ENCODE peak calls at places on chromosomes 5 and 9, in six cellular contexts. T, Z, D, O, V and Y are unnamed samples.
A peak's percentile ranks its signal among the peaks of the same experiment; 100 is the strongest.

GRCh38 chr9:21316860-21317259 is 11.7 kb upstream of the IFNA5 start:
- DNase-seq in T (no peak), Z (no peak), D (peak; percentile 4), O (no peak), V (no peak), Y (no peak)

GRCh38 chr5:150612905-150613670 is 27.4 kb upstream of the SYNPO start:
- DNase-seq in T (no peak), Z (no peak), D (no peak), O (no peak), V (no peak), Y (no peak)

GRCh38 chr5:72427488-72428437 is 79.4 kb downstream of the ZNF366 start:
- DNase-seq in T (no peak), Z (no peak), D (no peak), O (no peak), V (no peak), Y (no peak)

GRCh38 chr5:173680660-173681242 is 64.3 kb upstream of the BOD1 start:
- DNase-seq in T (no peak), Z (peak; percentile 69), D (no peak), O (no peak), V (no peak), Y (no peak)

GRCh38 chr5:65674749-65675148 is 47.2 kb downstream of the SGTB start:
- DNase-seq in T (no peak), Z (no peak), D (no peak), O (no peak), V (no peak), Y (no peak)

GRCh38 chr9:35341585-35341984 is 148.3 kb upstream of the RUSC2 start:
- DNase-seq in T (no peak), Z (no peak), D (no peak), O (no peak), V (no peak), Y (no peak)

GRCh38 chr9:130327781-130328348 is 62.3 kb downstream of the HMCN2 start:
- DNase-seq in T (no peak), Z (no peak), D (no peak), O (no peak), V (no peak), Y (no peak)

GRCh38 chr5:74327339-74327685 is 313.2 kb downstream of the ENC1 start:
- DNase-seq in T (no peak), Z (no peak), D (no peak), O (no peak), V (no peak), Y (no peak)

GRCh38 chr9:71446499-71447411 is 321.6 kb downstream of the CEMIP2 start:
- DNase-seq in T (peak; percentile 75), Z (no peak), D (peak; percentile 47), O (peak; percentile 15), V (peak; percentile 23), Y (peak; percentile 37)

GRCh38 chr9:109258619-109259321 is 62.1 kb downstream of the EPB41L4B start:
- DNase-seq in T (no peak), Z (no peak), D (no peak), O (no peak), V (no peak), Y (no peak)

GRCh38 chr5:99320461-99320860 is 391.7 kb upstream of the CHD1 start:
- DNase-seq in T (no peak), Z (no peak), D (no peak), O (no peak), V (no peak), Y (no peak)

GRCh38 chr9:18437315-18438200 is 36.4 kb upstream of the ADAMTSL1 start:
- DNase-seq in T (no peak), Z (no peak), D (peak; percentile 9), O (no peak), V (no peak), Y (no peak)

GRCh38 chr9:92501671-92502393 is 19.5 kb upstream of the ASPN start:
- DNase-seq in T (no peak), Z (no peak), D (peak; percentile 46), O (peak; percentile 49), V (no peak), Y (no peak)

GRCh38 chr9:21381752-21382339 is 3.4 kb downstream of the IFNA2 start:
- DNase-seq in T (no peak), Z (peak; percentile 94), D (peak; percentile 36), O (no peak), V (peak; percentile 18), Y (peak; percentile 28)

GRCh38 chr5:151686673-151687378 is at the start of gene SPARC:
- DNase-seq in T (peak; percentile 56), Z (no peak), D (no peak), O (no peak), V (no peak), Y (no peak)

GRCh38 chr5:132070460-132071337 is 2.9 kb upstream of the CSF2 start:
- DNase-seq in T (no peak), Z (no peak), D (no peak), O (peak; percentile 68), V (no peak), Y (no peak)

GRCh38 chr5:144336191-144336590 is 165.5 kb downstream of the KCTD16 start:
- DNase-seq in T (no peak), Z (no peak), D (no peak), O (no peak), V (no peak), Y (no peak)
- TF ChIP-seq TAF1 in T (no peak), Z (no peak), D (no peak), O (no peak), V (no peak), Y (no peak)

DNA sequence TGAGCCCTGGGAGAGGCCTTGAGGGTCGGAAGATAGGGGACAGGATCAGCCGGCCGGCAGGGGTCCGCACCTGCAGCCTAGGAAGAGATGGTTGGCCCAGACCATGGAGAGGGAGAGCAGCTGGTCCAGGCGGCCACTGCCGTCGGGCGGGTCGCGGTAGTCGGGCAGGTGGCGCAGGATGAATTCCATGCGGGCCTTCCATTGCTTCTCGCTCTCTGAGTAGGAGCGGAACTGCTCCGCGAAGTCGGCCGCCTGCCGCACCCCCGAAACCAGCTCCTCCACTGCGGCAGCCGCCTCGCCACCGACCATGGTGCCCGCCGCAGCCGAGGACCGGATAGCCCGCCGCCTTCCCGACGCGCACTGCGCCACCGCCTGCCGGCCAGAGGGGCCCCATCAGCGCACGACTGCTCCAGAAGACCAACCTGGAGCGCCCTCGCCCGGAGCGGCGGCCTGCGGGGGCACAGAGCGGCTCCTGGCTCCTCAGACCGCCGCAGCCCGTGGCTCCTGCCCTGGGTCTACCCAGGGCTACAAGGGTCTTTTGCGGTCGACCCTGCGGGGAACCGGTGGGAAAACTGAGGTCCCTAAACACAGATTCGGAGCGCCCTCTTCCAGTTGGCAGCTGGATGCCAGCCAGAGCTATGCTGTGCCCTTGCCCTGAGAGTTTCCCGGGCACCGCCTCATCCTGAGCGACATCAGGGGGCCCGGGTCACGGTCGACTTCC is at the start of gene CDKN2AIPNL:
- DNase-seq in T (peak; percentile 59), Z (peak; percentile 34), D (peak; percentile 72), O (peak; percentile 92), V (peak; percentile 94), Y (peak; percentile 92)
- TF ChIP-seq POLR2A in T (peak; percentile 94), Z (peak; percentile 94), D (peak; percentile 85), O (peak; percentile 95), V (peak; percentile 91), Y (peak; percentile 88)

GRCh38 chr9:96047741-96048115 is 172.2 kb downstream of the ERCC6L2 start:
- DNase-seq in T (no peak), Z (no peak), D (no peak), O (no peak), V (no peak), Y (no peak)
- TF ChIP-seq TAF1 in T (no peak), Z (no peak), D (no peak), O (no peak), V (no peak), Y (no peak)

DNA sequence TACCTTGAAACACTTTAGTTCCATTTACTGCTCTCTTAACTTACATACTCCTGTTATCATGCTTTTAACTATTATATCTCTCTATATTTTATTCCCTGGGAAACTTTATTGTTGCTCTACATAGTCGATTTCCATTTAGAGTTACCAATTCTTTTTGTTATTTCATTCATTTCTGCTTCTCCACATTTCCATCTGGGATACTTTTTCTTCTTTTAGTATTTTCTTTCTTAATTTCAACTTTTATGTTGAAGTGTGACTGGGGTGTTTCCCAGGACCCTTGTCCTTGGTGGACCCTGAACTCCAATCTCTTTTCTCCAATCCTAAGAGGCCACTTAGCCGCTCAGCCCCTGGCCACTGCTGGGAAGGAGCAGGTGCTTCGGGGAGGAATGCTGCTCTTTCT is 36.0 kb downstream of the PSD2 start:
- DNase-seq in T (no peak), Z (no peak), D (no peak), O (no peak), V (no peak), Y (no peak)
- TF ChIP-seq POLR2A in T (no peak), Z (no peak), D (no peak), O (no peak), V (no peak), Y (no peak)

DNA sequence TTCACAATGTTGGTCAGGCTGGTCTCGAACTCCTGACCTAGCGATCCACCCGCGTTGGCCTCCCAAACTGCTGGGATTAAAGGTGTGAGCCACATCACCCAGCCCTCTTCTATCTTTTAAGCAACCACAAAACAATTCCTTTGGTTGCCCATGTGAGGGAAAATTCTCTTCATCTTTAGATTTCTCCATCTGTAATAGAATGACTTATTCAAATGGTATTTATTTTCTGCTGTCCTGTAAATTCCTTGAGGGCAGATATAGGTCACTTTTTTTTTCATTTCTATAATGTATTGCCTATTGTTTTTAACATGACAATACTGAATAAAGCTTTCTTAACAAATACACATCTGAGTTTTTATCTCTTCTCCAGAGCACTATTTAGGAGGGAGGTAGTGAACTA is 595.7 kb downstream of the CAAP1 start:
- DNase-seq in T (no peak), Z (no peak), D (no peak), O (no peak), V (no peak), Y (no peak)
- TF ChIP-seq TAF1 in T (no peak), Z (no peak), D (no peak), O (no peak), V (no peak), Y (no peak)

GRCh38 chr9:136991993-136992818 is at the start of gene PAXX:
- DNase-seq in T (peak; percentile 65), Z (no peak), D (peak; percentile 70), O (peak; percentile 98), V (peak; percentile 99), Y (peak; percentile 99)
- TF ChIP-seq POLR2A in T (no peak), Z (peak; percentile 67), D (no peak), O (peak; percentile 77), V (peak; percentile 58), Y (peak; percentile 19)